ENCODE peak calls at places on chromosomes 4 and X, in six cellular contexts. C is IMR-90; R is K562; U is CD4-positive, alpha-beta T cell; V is transverse colon; F is fibroblast of pulmonary artery. Z is an unnamed sample.

GRCh38 chr4:147754037-147754445 is 22.2 kb downstream of the ARHGAP10 start:
- DNase-seq in C (peak; percentile 95), F (peak; percentile 68), U (no peak), R (no peak), V (no peak), Z (peak; percentile 82)

GRCh38 chrX:135009057-135009605 is 13.2 kb downstream of the RTL8B start:
- DNase-seq in C (no peak), F (no peak), V (no peak), R (no peak), U (no peak), Z (no peak)

GRCh38 chrX:15911729-15912550 is 57.3 kb upstream of the AP1S2 start:
- DNase-seq in V (no peak), U (no peak), R (no peak), C (no peak), F (peak; percentile 13), Z (no peak)

GRCh38 chr4:107699466-107700206 is 20.4 kb downstream of the PAPSS1 start:
- DNase-seq in C (peak; percentile 12), R (no peak), V (no peak), F (peak; percentile 33), U (no peak), Z (no peak)

GRCh38 chr4:168717852-168718251 is 221.0 kb downstream of the PALLD start:
- DNase-seq in F (peak; percentile 66), V (no peak), R (no peak), U (no peak), C (peak; percentile 45), Z (peak; percentile 88)

GRCh38 chr4:2583517-2583916 is 47.1 kb downstream of the FAM193A start:
- DNase-seq in R (no peak), F (peak; percentile 65), U (no peak), C (peak; percentile 41), V (no peak), Z (peak; percentile 58)

GRCh38 chrX:18885317-18886004 is 98.5 kb downstream of the PHKA2 start:
- DNase-seq in C (peak; percentile 7), F (peak; percentile 25), V (no peak), U (no peak), R (no peak), Z (peak; percentile 43)

GRCh38 chr4:20529681-20530080 is 170.6 kb upstream of the PACRGL start:
- DNase-seq in F (no peak), V (no peak), R (no peak), C (peak; percentile 40), U (no peak), Z (no peak)

GRCh38 chr4:147340111-147340510 is 140.8 kb upstream of the EDNRA start:
- DNase-seq in C (peak; percentile 89), U (no peak), F (peak; percentile 65), R (no peak), V (no peak), Z (peak; percentile 85)

DNA sequence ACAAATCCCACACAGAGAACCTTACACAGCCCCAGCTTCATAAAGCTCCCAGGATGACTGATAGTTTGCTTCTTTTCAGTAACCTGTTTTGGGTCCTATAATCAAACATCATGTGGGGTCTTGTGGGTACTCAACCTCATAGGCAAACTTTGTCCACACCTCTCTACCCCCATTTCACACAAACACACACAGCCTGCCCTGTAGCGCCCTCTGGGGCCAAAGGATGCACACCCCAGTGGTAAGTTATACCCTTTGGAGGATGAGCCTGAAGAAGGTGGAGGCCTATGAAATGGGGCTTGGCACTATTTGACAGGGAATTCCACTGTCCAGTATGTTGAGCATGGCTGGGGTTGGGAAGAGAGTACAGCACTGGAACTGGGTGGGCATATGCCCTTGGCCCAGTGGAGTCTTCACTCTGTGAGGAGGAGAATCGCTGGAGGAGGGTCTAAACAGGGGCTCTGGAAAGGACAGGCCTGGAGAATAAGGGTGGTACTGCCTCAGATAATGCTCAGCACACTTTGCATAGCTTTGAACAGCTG is 30.5 kb upstream of the COL25A1 start:
- DNase-seq in R (peak; percentile 19), F (peak; percentile 2), C (no peak), U (no peak), V (no peak), Z (peak; percentile 12)
- TF ChIP-seq CTCF in R (peak; percentile 81), F (peak; percentile 28), C (peak; percentile 26), U (no peak), V (no peak), Z (peak; percentile 58)

GRCh38 chrX:73262991-73263390 is 48.3 kb upstream of the NAP1L2 start:
- DNase-seq in U (no peak), F (no peak), R (no peak), C (no peak), V (no peak), Z (peak; percentile 4)
- TF ChIP-seq CTCF in U (no peak), F (no peak), R (no peak), C (peak; percentile 18), V (peak; percentile 26), Z (peak; percentile 4)

DNA sequence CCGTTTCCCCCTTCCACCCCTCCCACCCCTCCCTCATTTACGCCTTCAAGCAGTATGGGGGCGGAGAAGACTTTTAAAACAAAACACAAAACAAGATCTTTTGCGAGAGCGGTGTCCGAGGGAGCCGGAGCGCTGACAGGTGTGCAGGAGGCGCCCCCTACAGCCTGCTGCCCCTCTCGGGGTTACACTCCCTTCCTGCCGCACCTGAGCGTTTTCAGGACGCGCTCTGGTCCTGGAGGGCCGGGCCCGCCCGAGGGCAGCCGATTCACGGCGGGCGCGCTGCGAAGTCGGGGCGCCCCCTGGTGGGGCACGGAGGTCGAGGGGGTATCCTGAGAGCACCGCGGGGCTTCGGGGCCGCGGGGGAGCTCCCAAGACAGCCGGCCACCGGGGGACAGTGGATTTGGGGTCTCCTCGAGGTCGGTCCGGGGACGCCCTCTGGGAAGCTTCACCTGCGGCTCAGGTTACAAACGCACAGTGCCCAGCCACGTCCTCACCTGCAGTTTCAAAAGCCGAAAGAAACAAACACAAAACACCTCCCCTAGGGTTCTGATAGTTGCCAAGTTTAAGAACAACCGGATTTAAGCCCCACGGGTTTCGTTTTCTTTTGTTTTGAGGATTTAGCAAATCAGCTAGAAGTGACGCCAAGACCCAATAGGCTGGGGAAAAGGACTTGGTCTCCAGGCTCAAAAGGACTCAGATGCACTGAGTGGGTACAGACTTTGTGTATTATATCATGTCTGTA is 8.0 kb upstream of the NEUROG2 start:
- DNase-seq in U (peak; percentile 78), C (no peak), V (peak; percentile 76), F (peak; percentile 35), R (peak; percentile 73), Z (no peak)
- TF ChIP-seq CTCF in U (peak; percentile 74), C (peak; percentile 57), V (peak; percentile 69), F (peak; percentile 40), R (peak; percentile 81), Z (peak; percentile 54)

GRCh38 chr4:185221912-185222311 is 12.5 kb downstream of the SNX25 start:
- DNase-seq in U (no peak), F (no peak), V (no peak), R (no peak), C (no peak), Z (no peak)

GRCh38 chr4:185221491-185221890 is 12.1 kb downstream of the SNX25 start:
- DNase-seq in V (no peak), U (no peak), R (no peak), C (peak; percentile 37), F (no peak), Z (no peak)

GRCh38 chr4:185227131-185227551 is 17.7 kb downstream of the SNX25 start:
- DNase-seq in U (no peak), V (no peak), R (no peak), F (no peak), C (peak; percentile 13), Z (peak; percentile 60)

GRCh38 chr4:185222598-185222997 is 13.2 kb downstream of the SNX25 start:
- DNase-seq in F (no peak), R (no peak), C (peak; percentile 87), U (no peak), V (no peak), Z (peak; percentile 36)

GRCh38 chr4:185224597-185224996 is 15.2 kb downstream of the SNX25 start:
- DNase-seq in V (no peak), U (no peak), C (no peak), R (peak; percentile 27), F (no peak), Z (peak; percentile 18)
- TF ChIP-seq CTCF in V (peak; percentile 20), U (no peak), C (no peak), R (no peak), F (peak; percentile 23), Z (peak; percentile 38)

GRCh38 chrX:40300286-40300890 is 202.6 kb upstream of the BCOR start:
- DNase-seq in V (no peak), R (no peak), F (no peak), U (no peak), C (no peak), Z (no peak)
- TF ChIP-seq CTCF in V (no peak), R (no peak), F (no peak), U (no peak), C (no peak), Z (no peak)

GRCh38 chrX:104347860-104348259 is 93.1 kb upstream of the ESX1 start:
- DNase-seq in R (no peak), C (no peak), F (peak; percentile 59), V (no peak), U (no peak), Z (peak; percentile 30)

GRCh38 chrX:104342065-104342464 is 87.3 kb upstream of the ESX1 start:
- DNase-seq in F (no peak), R (no peak), V (no peak), U (no peak), C (no peak), Z (no peak)

DNA sequence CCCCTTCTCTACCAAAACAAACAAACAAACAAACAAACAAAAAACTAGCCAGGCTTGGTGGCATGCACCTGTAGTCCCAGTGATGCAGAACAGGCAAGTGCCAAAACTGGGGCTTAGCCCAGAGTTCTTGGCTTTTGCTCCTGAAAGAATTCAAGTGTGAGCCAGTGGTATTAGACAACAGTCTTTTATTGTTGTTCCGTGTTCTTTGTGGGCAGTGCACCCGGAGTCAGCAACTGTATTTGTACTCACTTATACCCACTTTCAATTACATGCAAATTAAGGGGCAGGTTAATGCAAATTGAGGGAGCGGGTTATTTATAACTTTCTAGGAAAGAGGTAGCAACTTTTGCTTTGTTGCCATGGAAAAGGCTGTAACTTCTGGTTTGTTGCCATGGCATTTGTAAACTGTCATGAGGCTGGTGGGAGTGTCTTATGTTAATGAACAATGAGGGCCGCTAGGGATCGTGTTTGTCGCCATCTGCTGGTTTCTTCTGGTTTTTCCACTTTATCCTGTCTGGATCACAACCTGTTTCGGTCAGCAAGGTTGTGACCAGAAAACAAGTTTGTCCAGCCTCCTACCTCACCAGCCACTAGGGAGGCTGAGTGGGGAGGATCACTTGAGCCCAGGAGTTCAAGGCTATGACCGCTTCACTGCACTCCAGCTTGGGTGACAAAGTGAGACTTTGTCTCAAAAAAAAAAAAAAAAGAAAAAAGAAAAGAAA is 88.8 kb upstream of the ESX1 start:
- DNase-seq in C (peak; percentile 74), U (no peak), V (peak; percentile 60), F (peak; percentile 85), R (peak; percentile 23), Z (peak; percentile 90)
- TF ChIP-seq CTCF in C (peak; percentile 69), U (peak; percentile 26), V (peak; percentile 44), F (peak; percentile 57), R (peak; percentile 54), Z (peak; percentile 69)